ENCODE peak calls at places on chromosomes 2 and 18, in eight cellular contexts. K is GM20000, C is dorsolateral prefrontal cortex, I is GM12865, T is prostate gland, S is tibial nerve, W is PC-9, Z is endothelial cell. E is an unnamed sample.

GRCh38 chr2:214328941-214329340 is 81.9 kb upstream of the VWC2L start:
- DNase-seq in I (no peak), T (no peak), C (peak), Z (no peak), K (no peak), W (no peak), S (no peak), E (no peak)

GRCh38 chr18:37429768-37430167 is 135.8 kb downstream of the CELF4 start:
- DNase-seq in W (no peak), S (no peak), I (no peak), T (no peak), Z (no peak), K (no peak), C (no peak), E (no peak)

GRCh38 chr2:33498291-33498956 is 22.0 kb downstream of the RASGRP3 start:
- DNase-seq in I (peak), C (no peak), S (no peak), T (no peak), Z (no peak), K (no peak), W (no peak), E (no peak)

GRCh38 chr2:105570326-105570725 is 171.5 kb upstream of the FHL2 start:
- DNase-seq in S (no peak), Z (no peak), T (no peak), C (no peak), I (no peak), W (no peak), K (no peak), E (no peak)

GRCh38 chr2:64985457-64985856 is 3.7 kb upstream of the SLC1A4 start:
- DNase-seq in C (no peak), Z (no peak), K (peak), T (no peak), W (no peak), S (no peak), I (peak), E (no peak)

GRCh38 chr2:75192496-75192895 is 6.8 kb downstream of the TACR1 start:
- DNase-seq in Z (no peak), C (no peak), K (no peak), T (no peak), I (no peak), S (no peak), W (no peak), E (no peak)

GRCh38 chr2:127094509-127095366 is 12.2 kb downstream of the BIN1 start:
- DNase-seq in C (no peak), W (peak), Z (no peak), I (no peak), T (peak), K (no peak), S (peak), E (peak)

GRCh38 chr2:224901121-224901676 is 141.1 kb downstream of the DOCK10 start:
- DNase-seq in T (peak), K (no peak), Z (no peak), I (no peak), C (no peak), W (no peak), S (no peak), E (no peak)

GRCh38 chr2:149989447-149990063 is 402.0 kb upstream of the MMADHC start:
- DNase-seq in C (no peak), K (no peak), Z (no peak), W (peak), T (peak), S (no peak), I (no peak), E (peak)

GRCh38 chr2:175880-176800 is 87.7 kb downstream of the SH3YL1 start:
- DNase-seq in C (no peak), T (no peak), Z (no peak), K (no peak), S (no peak), I (no peak), W (no peak), E (no peak)

GRCh38 chr18:31206787-31207381 is 44.2 kb upstream of the DSC1 start:
- DNase-seq in T (peak), I (peak), S (no peak), Z (no peak), K (peak), C (no peak), W (peak), E (peak)

GRCh38 chr2:72794572-72794971 is 31.3 kb downstream of the EXOC6B start:
- DNase-seq in C (no peak), T (no peak), S (no peak), I (no peak), K (no peak), Z (no peak), W (no peak), E (no peak)

GRCh38 chr2:203579131-203579643 is 44.1 kb upstream of the RAPH1 start:
- DNase-seq in S (no peak), K (peak), W (peak), I (peak), Z (no peak), T (peak), C (no peak), E (peak)

GRCh38 chr2:234363011-234363487 is 133.8 kb downstream of the ARL4C start:
- DNase-seq in W (peak), C (no peak), I (no peak), T (peak), Z (no peak), S (no peak), K (no peak), E (peak)

GRCh38 chr18:76232813-76233212 is 262.2 kb downstream of the ZNF516 start:
- DNase-seq in W (no peak), S (no peak), I (no peak), Z (no peak), C (no peak), K (no peak), T (no peak), E (no peak)

GRCh38 chr18:12254137-12254819 is at the start of gene CIDEA:
- DNase-seq in S (no peak), I (no peak), K (no peak), W (no peak), Z (peak), T (no peak), C (no peak), E (peak)

GRCh38 chr2:28445448-28446258 is 50.2 kb upstream of the PLB1 start:
- DNase-seq in S (no peak), I (no peak), K (no peak), Z (no peak), W (peak), T (no peak), C (no peak), E (peak)

GRCh38 chr2:72038524-72038923 is 109.1 kb downstream of the CYP26B1 start:
- DNase-seq in W (no peak), I (no peak), S (no peak), T (no peak), K (no peak), Z (no peak), C (no peak), E (no peak)

GRCh38 chr18:55763298-55763697 is 175.3 kb upstream of the TCF4 start:
- DNase-seq in K (no peak), Z (no peak), C (no peak), S (no peak), W (no peak), T (no peak), I (no peak), E (no peak)

GRCh38 chr2:144702051-144702450 is 182.1 kb upstream of the ZEB2 start:
- DNase-seq in K (no peak), T (no peak), S (no peak), W (no peak), I (no peak), Z (no peak), C (no peak), E (no peak)

GRCh38 chr2:166091439-166091838 is 36.4 kb downstream of the SCN1A start:
- DNase-seq in Z (no peak), I (no peak), W (no peak), C (no peak), T (no peak), S (no peak), K (no peak), E (no peak)

GRCh38 chr2:105747997-105748396 is 3.3 kb downstream of the NCK2 start:
- DNase-seq in S (no peak), I (no peak), W (no peak), C (no peak), K (no peak), Z (no peak), T (no peak), E (no peak)

GRCh38 chr2:65056215-65056989 is at the start of gene CEP68:
- DNase-seq in I (peak), W (peak), T (peak), K (peak), Z (peak), S (peak), C (peak), E (peak)

GRCh38 chr2:54454922-54455583 is 1.1 kb upstream of the SPTBN1 start:
- DNase-seq in S (no peak), I (no peak), T (peak), W (peak), K (peak), C (peak), Z (peak), E (peak)

GRCh38 chr2:12110074-12110473 is 363.6 kb downstream of the LPIN1 start:
- DNase-seq in T (no peak), K (no peak), C (no peak), W (no peak), Z (no peak), I (no peak), S (no peak), E (no peak)

GRCh38 chr2:33323957-33324356 is 152.5 kb upstream of the RASGRP3 start:
- DNase-seq in Z (no peak), I (no peak), K (no peak), T (no peak), W (no peak), C (no peak), S (no peak), E (no peak)

GRCh38 chr2:178152033-178152432 is 39.8 kb downstream of the RBM45 start:
- DNase-seq in C (no peak), S (no peak), I (no peak), W (no peak), T (no peak), Z (no peak), K (no peak), E (no peak)

GRCh38 chr18:79512461-79513380 is 117.0 kb downstream of the NFATC1 start:
- DNase-seq in S (peak), Z (peak), W (no peak), C (no peak), I (no peak), T (no peak), K (no peak), E (no peak)

GRCh38 chr2:201949036-201950012 is 84.3 kb upstream of the FZD7 start:
- DNase-seq in I (no peak), W (no peak), S (no peak), C (no peak), Z (no peak), T (no peak), K (no peak), E (no peak)

GRCh38 chr2:35454966-35455638 is 900.5 kb upstream of the CRIM1 start:
- DNase-seq in T (no peak), S (no peak), K (no peak), W (peak), I (no peak), C (no peak), Z (no peak), E (no peak)

GRCh38 chr2:38454081-38454480 is 77.0 kb upstream of the ATL2 start:
- DNase-seq in K (no peak), T (no peak), Z (no peak), S (no peak), I (no peak), C (no peak), W (no peak), E (no peak)

GRCh38 chr18:21450913-21451312 is 149.6 kb downstream of the ESCO1 start:
- DNase-seq in K (no peak), T (no peak), C (no peak), I (no peak), Z (no peak), S (no peak), W (no peak), E (no peak)

GRCh38 chr2:85181093-85181685 is 48.0 kb downstream of the TCF7L1 start:
- DNase-seq in Z (peak), S (no peak), W (peak), K (no peak), T (no peak), I (no peak), C (no peak), E (no peak)
- TF ChIP-seq CTCF in Z (no peak), S (no peak), W (peak), K (no peak), T (no peak), I (peak), C (no peak), E (no peak)

DNA sequence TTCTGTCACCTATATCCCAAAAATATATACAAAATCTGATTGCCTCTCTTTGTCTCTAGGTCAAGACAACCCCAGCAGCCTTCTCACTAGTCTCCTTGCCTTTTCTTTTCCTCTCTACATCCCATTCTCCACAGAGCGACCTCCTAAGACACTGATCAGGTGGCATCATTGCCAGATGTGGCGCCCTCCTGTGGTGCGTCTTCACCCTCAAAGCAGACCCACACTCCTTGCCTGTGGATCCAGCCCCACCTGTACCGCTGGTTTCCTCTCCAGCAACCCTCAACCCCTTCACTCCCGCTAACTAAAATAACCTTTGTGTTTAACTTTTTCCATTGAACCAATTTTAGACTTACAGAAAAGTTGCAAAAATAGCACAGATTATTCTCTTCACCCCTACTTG is 273.3 kb downstream of the GLI2 start:
- DNase-seq in I (no peak), W (no peak), Z (peak), S (no peak), C (no peak), K (no peak), T (no peak), E (no peak)
- TF ChIP-seq CTCF in I (peak), W (peak), Z (peak), S (no peak), C (no peak), K (no peak), T (no peak), E (no peak)

GRCh38 chr18:63850010-63850409 is 37.5 kb upstream of the SERPINB2 start:
- DNase-seq in S (no peak), K (peak), W (peak), I (peak), C (no peak), Z (peak), T (peak), E (no peak)
- TF ChIP-seq CTCF in S (no peak), K (no peak), W (peak), I (peak), C (peak), Z (peak), T (no peak), E (no peak)

GRCh38 chr2:60335533-60336237 is 217.8 kb downstream of the BCL11A start:
- DNase-seq in T (no peak), K (no peak), I (no peak), W (no peak), C (no peak), S (no peak), Z (no peak), E (no peak)

GRCh38 chr2:60334610-60335009 is 218.8 kb downstream of the BCL11A start:
- DNase-seq in Z (no peak), K (no peak), W (no peak), I (no peak), C (no peak), T (no peak), S (no peak), E (no peak)

GRCh38 chr2:60336442-60337141 is 216.9 kb downstream of the BCL11A start:
- DNase-seq in K (peak), C (no peak), I (peak), T (no peak), W (no peak), S (no peak), Z (no peak), E (no peak)

GRCh38 chr2:60339286-60339685 is 214.2 kb downstream of the BCL11A start:
- DNase-seq in K (no peak), S (no peak), Z (no peak), I (no peak), W (no peak), T (no peak), C (no peak), E (no peak)

GRCh38 chr2:60337142-60337497 is 216.3 kb downstream of the BCL11A start:
- DNase-seq in T (no peak), S (no peak), I (peak), C (no peak), K (peak), W (no peak), Z (peak), E (no peak)
- TF ChIP-seq CTCF in T (no peak), S (no peak), I (no peak), C (no peak), K (peak), W (no peak), Z (no peak), E (no peak)

GRCh38 chr2:102141915-102142828 is at the start of gene IL1R1:
- DNase-seq in K (peak), T (peak), I (no peak), Z (peak), C (no peak), S (peak), W (peak), E (peak)
- TF ChIP-seq CTCF in K (no peak), T (no peak), I (no peak), Z (no peak), C (no peak), S (no peak), W (no peak), E (no peak)

GRCh38 chr2:206127656-206128055 is 31.6 kb downstream of the NDUFS1 start:
- DNase-seq in C (no peak), K (no peak), W (no peak), Z (no peak), S (no peak), T (no peak), I (no peak), E (no peak)
- TF ChIP-seq CTCF in C (no peak), K (no peak), W (no peak), Z (no peak), S (no peak), T (no peak), I (no peak), E (no peak)